ENCODE peak calls at places on chromosomes 4 and X, in five cellular contexts. E is ascending aorta, C is H4, H is LoVo, B is uterus. Z is an unnamed sample.

GRCh38 chr4:76764251-76764650 is 133.7 kb downstream of the SOWAHB start:
- DNase-seq in E (no peak), C (no peak), H (no peak), B (no peak), Z (no peak)

GRCh38 chr4:620201-620600 is 5.2 kb upstream of the PDE6B start:
- DNase-seq in E (peak), C (no peak), H (no peak), B (no peak), Z (no peak)

GRCh38 chr4:150436598-150437370 is 145.2 kb upstream of the MAB21L2 start:
- DNase-seq in E (no peak), C (no peak), H (no peak), B (no peak), Z (no peak)

GRCh38 chrX:17030092-17030491 is 83.6 kb downstream of the REPS2 start:
- DNase-seq in E (no peak), C (no peak), H (no peak), B (no peak), Z (no peak)

GRCh38 chr4:34720563-34720962 is 1523.8 kb downstream of the ARAP2 start:
- DNase-seq in E (no peak), C (peak), H (peak), B (no peak), Z (peak)

GRCh38 chr4:138639018-138639876 is 376.3 kb upstream of the NOCT start:
- DNase-seq in E (no peak), C (no peak), H (no peak), B (no peak), Z (no peak)

GRCh38 chrX:9342581-9343051 is 122.2 kb upstream of the TBL1X start:
- DNase-seq in E (peak), C (peak), H (peak), B (peak), Z (no peak)

GRCh38 chr4:37890501-37891220 is at the start of gene TBC1D1:
- DNase-seq in E (peak), C (no peak), H (peak), B (peak), Z (no peak)

GRCh38 chr4:178462710-178463109 is 1020.5 kb upstream of the AGA start:
- DNase-seq in E (no peak), C (no peak), H (no peak), B (no peak), Z (no peak)

Z was measured in NCI-H1694 treated with DMSO at 0.1 percent for 48 hours.